ENCODE peak calls at places on chromosomes 16 and 17, in four cellular contexts. One of them, this sample, is unnamed.

GRCh38 chr16:4618645-4619418 is 4.1 kb upstream of the UBALD1 start:
- DNase-seq in breast epithelium: peak; percentile 66
- DNase-seq in H1: no peak
- DNase-seq in transverse colon: no peak
- DNase-seq in this sample: no peak

GRCh38 chr17:36932383-36933173 is 4.7 kb upstream of the LHX1 start:
- DNase-seq in breast epithelium: no peak
- DNase-seq in H1: no peak
- DNase-seq in transverse colon: no peak
- DNase-seq in this sample: no peak

GRCh38 chr16:84677017-84677803 is 22.6 kb upstream of the USP10 start:
- DNase-seq in breast epithelium: no peak
- DNase-seq in H1: no peak
- DNase-seq in transverse colon: no peak
- DNase-seq in this sample: peak; percentile 37

GRCh38 chr16:56227936-56228335 is 36.6 kb downstream of the GNAO1 start:
- DNase-seq in breast epithelium: no peak
- DNase-seq in H1: no peak
- DNase-seq in transverse colon: no peak
- DNase-seq in this sample: no peak

GRCh38 chr17:77318491-77319210 is 177.9 kb downstream of the SEC14L1 start:
- DNase-seq in breast epithelium: no peak
- DNase-seq in H1: no peak
- DNase-seq in transverse colon: peak; percentile 54
- DNase-seq in this sample: peak; percentile 81

GRCh38 chr17:34423978-34424813 is 61.2 kb upstream of the CCL1 start:
- DNase-seq in breast epithelium: no peak
- DNase-seq in H1: peak; percentile 75
- DNase-seq in transverse colon: no peak
- DNase-seq in this sample: no peak

GRCh38 chr16:15539197-15539596 is 103.8 kb downstream of the MARF1 start:
- DNase-seq in breast epithelium: no peak
- DNase-seq in H1: peak; percentile 85
- DNase-seq in transverse colon: peak; percentile 15
- DNase-seq in this sample: no peak

GRCh38 chr16:28946681-28947080 is 4.1 kb upstream of the NFATC2IP start:
- DNase-seq in breast epithelium: no peak
- DNase-seq in H1: no peak
- DNase-seq in transverse colon: no peak
- DNase-seq in this sample: no peak

GRCh38 chr16:23903001-23903414 is 67.2 kb downstream of the PRKCB start:
- DNase-seq in breast epithelium: no peak
- DNase-seq in H1: no peak
- DNase-seq in transverse colon: no peak
- DNase-seq in this sample: no peak

GRCh38 chr16:29680180-29680598 is 1.2 kb downstream of the QPRT start:
- DNase-seq in breast epithelium: no peak
- DNase-seq in H1: no peak
- DNase-seq in transverse colon: peak; percentile 63
- DNase-seq in this sample: no peak

GRCh38 chr17:46898860-46899259 is 24.1 kb upstream of the GOSR2 start:
- DNase-seq in breast epithelium: no peak
- DNase-seq in H1: no peak
- DNase-seq in transverse colon: no peak
- DNase-seq in this sample: no peak

GRCh38 chr17:68512967-68513474 is 791 bp downstream of the PRKAR1A start:
- DNase-seq in breast epithelium: no peak
- DNase-seq in H1: no peak
- DNase-seq in transverse colon: peak; percentile 24
- DNase-seq in this sample: no peak

GRCh38 chr17:59848778-59849177 is 44.0 kb downstream of the TUBD1 start:
- DNase-seq in breast epithelium: no peak
- DNase-seq in H1: no peak
- DNase-seq in transverse colon: peak; percentile 81
- DNase-seq in this sample: peak; percentile 88

GRCh38 chr16:56832768-56833167 is 32.2 kb upstream of the SLC12A3 start:
- DNase-seq in breast epithelium: no peak
- DNase-seq in H1: no peak
- DNase-seq in transverse colon: no peak
- DNase-seq in this sample: no peak

GRCh38 chr17:40625311-40625710 is 22.3 kb downstream of the SMARCE1 start:
- DNase-seq in breast epithelium: no peak
- DNase-seq in H1: no peak
- DNase-seq in transverse colon: no peak
- DNase-seq in this sample: no peak

GRCh38 chr17:32586666-32587065 is 99.9 kb downstream of the CDK5R1 start:
- DNase-seq in breast epithelium: no peak
- DNase-seq in H1: no peak
- DNase-seq in transverse colon: no peak
- DNase-seq in this sample: no peak

GRCh38 chr16:397135-397661 is at the start of gene NME4:
- DNase-seq in breast epithelium: no peak
- DNase-seq in H1: peak; percentile 73
- DNase-seq in transverse colon: peak; percentile 40
- DNase-seq in this sample: peak; percentile 87

GRCh38 chr16:1645914-1646525 is 32.1 kb upstream of the JPT2 start:
- DNase-seq in breast epithelium: peak; percentile 31
- DNase-seq in H1: no peak
- DNase-seq in transverse colon: no peak
- DNase-seq in this sample: no peak

GRCh38 chr17:74649909-74650308 is 26.4 kb upstream of the CD300E start:
- DNase-seq in breast epithelium: no peak
- DNase-seq in H1: no peak
- DNase-seq in transverse colon: no peak
- DNase-seq in this sample: no peak

DNA sequence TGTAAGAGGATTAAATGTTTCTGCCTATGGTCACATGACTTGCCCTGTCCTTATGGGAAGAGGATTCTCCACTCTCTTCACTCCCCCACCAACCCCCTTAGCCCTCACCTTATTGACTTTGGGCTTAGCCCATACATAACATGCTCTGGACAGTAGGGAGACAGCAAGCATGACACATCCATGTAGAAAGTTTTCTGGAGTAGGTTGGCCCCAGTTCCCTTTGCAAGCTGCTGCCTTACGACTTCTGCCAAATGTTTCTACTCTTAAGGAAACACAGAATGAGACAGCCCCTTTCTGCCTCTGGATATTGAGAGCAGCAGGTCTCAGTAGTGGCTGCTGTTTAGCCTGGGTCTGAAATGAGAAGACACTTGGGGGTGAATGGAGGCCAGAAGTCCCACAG is 282.1 kb downstream of the MAP2K6 start:
- DNase-seq in breast epithelium: no peak
- DNase-seq in H1: no peak
- DNase-seq in transverse colon: no peak
- DNase-seq in this sample: no peak
- H3K9me3 ChIP-seq in breast epithelium: peaks cover 27% of the 10 kb centered on the region
- H3K9me3 ChIP-seq in H1: peaks cover 11% of the 10 kb centered on the region
- H3K9me3 ChIP-seq in transverse colon: peaks cover 10% of the 10 kb centered on the region
- H3K9me3 ChIP-seq in this sample: peaks cover 31% of the 10 kb centered on the region

DNA sequence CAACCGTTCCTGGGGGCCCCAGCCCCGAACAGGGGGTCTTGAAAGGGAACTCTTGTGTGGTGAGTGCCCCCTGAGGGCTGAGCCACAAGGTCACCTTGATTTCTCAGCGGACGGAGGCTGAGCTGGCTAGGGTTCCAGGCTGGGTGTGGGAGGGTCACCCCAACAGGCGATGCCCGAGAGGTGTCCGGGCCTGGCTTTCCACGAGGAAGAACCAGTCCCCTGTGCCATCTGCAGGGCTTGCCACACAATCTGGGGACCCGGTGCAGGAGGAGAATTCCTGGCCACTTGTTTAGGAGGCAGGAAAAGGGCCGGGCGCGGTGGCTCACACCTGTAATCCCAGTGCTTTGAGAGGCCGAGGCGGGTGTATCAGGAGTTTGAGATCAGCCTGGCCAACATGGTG is 16.8 kb upstream of the SLC38A10 start:
- DNase-seq in breast epithelium: no peak
- DNase-seq in H1: no peak
- DNase-seq in transverse colon: no peak
- DNase-seq in this sample: no peak
- H3K27me3 ChIP-seq in breast epithelium: no peaks in the 10 kb centered on the region
- H3K27me3 ChIP-seq in H1: no peaks in the 10 kb centered on the region
- H3K27me3 ChIP-seq in transverse colon: no peaks in the 10 kb centered on the region
- H3K27me3 ChIP-seq in this sample: peaks cover 32% of the 10 kb centered on the region

GRCh38 chr17:79733692-79734070 is 2.9 kb downstream of the ENPP7 start:
- DNase-seq in breast epithelium: no peak
- DNase-seq in H1: no peak
- DNase-seq in transverse colon: no peak
- DNase-seq in this sample: no peak

GRCh38 chr17:79730769-79731483 is at the start of gene ENPP7:
- DNase-seq in breast epithelium: no peak
- DNase-seq in H1: no peak
- DNase-seq in transverse colon: no peak
- DNase-seq in this sample: no peak

GRCh38 chr17:79732246-79732645 is 1.5 kb downstream of the ENPP7 start:
- DNase-seq in breast epithelium: no peak
- DNase-seq in H1: no peak
- DNase-seq in transverse colon: no peak
- DNase-seq in this sample: no peak

GRCh38 chr17:79735096-79735495 is 4.4 kb downstream of the ENPP7 start:
- DNase-seq in breast epithelium: no peak
- DNase-seq in H1: no peak
- DNase-seq in transverse colon: no peak
- DNase-seq in this sample: no peak

DNA sequence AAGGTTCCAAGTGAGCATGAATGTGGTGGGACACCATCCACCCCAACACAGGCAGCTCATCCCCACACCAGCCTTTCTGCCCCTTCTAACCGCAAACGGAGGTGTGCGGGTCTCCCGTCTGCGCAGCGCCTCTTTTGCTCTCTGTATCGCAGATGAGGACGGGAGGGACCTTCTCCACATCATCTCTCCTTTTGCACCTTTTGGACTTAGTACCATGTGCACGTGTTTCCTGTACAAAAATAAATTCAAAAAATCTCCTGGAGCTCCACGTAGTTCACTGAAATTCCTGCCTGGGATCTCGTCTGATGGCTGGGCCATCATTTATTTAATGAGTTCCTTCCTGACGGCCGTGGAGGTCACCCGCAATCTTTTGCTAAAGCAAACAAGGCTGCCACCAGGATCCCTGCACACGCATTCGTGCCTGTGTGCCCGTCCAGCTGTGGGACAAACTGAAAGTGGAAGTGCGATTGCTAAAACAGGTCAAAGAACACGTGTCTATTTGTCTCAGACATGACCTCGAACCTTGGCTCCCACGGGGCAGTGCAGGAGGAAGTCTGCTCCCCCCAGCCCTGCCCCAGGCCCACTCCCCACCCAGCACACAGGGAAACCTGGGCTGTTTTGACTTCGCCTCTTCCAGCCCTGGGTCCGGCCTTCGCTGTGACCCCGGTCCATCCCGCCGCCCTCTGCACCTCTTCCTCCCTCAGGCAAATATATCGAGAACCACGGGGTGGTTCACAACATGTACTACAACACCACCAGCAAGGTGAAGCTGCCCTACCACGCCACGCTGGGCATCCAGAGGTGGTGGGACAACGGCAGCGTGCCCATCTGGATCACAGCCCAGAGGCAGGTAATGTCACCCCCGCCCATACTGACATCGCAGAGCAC is 2.3 kb downstream of the ENPP7 start:
- DNase-seq in breast epithelium: no peak
- DNase-seq in H1: no peak
- DNase-seq in transverse colon: peak; percentile 31
- DNase-seq in this sample: no peak
- TF ChIP-seq POLR2AphosphoS5 in breast epithelium: no peak
- TF ChIP-seq POLR2AphosphoS5 in H1: no peak
- TF ChIP-seq POLR2AphosphoS5 in transverse colon: no peak
- TF ChIP-seq POLR2AphosphoS5 in this sample: peak; percentile 59

GRCh38 chr16:35746281-35746962 is 2287.0 kb downstream of the TP53TG3F start:
- DNase-seq in breast epithelium: no peak
- DNase-seq in H1: no peak
- DNase-seq in transverse colon: no peak
- DNase-seq in this sample: no peak
- H3K9me3 ChIP-seq in breast epithelium: peaks cover 67% of the 10 kb centered on the region
- H3K9me3 ChIP-seq in H1: peaks cover 57% of the 10 kb centered on the region
- H3K9me3 ChIP-seq in transverse colon: peaks cover 8% of the 10 kb centered on the region
- H3K9me3 ChIP-seq in this sample: no peaks in the 10 kb centered on the region

DNA sequence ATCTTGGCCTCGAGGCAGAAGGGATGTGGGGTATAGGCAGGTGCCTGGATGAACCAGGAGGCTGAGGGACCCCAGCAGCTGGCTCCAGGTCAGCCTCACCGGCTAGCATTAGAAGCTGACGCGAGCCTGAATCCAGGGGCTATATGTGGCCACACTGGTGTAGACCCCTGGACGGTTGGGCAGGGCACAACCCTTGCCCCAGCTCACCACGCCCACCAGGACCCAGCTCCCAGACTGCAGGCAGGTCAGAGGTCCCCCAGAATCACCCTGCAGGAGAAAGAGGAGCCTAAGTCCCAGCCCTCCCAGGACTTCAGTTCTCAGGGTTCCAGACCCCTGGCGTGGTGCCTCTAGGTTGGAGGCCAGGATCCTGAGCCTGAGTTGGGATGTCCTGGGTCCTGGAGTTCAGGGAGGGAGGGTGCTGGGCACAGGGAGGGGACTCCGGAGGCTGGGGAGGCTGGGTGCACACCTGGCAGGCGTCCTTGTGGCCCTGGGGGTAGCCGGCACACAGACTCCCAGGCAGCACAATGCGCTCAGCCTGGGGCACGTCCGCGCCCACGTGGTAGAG is 2.7 kb downstream of the PRSS33 start:
- DNase-seq in breast epithelium: no peak
- DNase-seq in H1: no peak
- DNase-seq in transverse colon: peak; percentile 7
- DNase-seq in this sample: no peak
- H3K27me3 ChIP-seq in breast epithelium: peaks cover 2% of the 10 kb centered on the region
- H3K27me3 ChIP-seq in H1: no peaks in the 10 kb centered on the region
- H3K27me3 ChIP-seq in transverse colon: peaks cover 46% of the 10 kb centered on the region
- H3K27me3 ChIP-seq in this sample: peaks cover 42% of the 10 kb centered on the region

GRCh38 chr16:82265809-82266208 is 95.8 kb upstream of the MPHOSPH6 start:
- DNase-seq in breast epithelium: no peak
- DNase-seq in H1: no peak
- DNase-seq in transverse colon: no peak
- DNase-seq in this sample: no peak
- TF ChIP-seq POLR2AphosphoS5 in breast epithelium: no peak
- TF ChIP-seq POLR2AphosphoS5 in H1: no peak
- TF ChIP-seq POLR2AphosphoS5 in transverse colon: no peak
- TF ChIP-seq POLR2AphosphoS5 in this sample: no peak